ENCODE peak calls at places on chromosomes 12 and 14, in ten cellular contexts. One of them, this sample, is unnamed.

GRCh38 chr12:60920841-60921495 is 1325.1 kb downstream of the SLC16A7 start:
- DNase-seq in breast epithelium: no peak
- DNase-seq in CD8-positive, alpha-beta T cell: no peak
- DNase-seq in Calu3: no peak
- DNase-seq in WTC11: no peak
- DNase-seq in A549: peak
- DNase-seq in fibroblast of pulmonary artery: no peak
- DNase-seq in ovary: no peak
- DNase-seq in GM20000: no peak
- DNase-seq in activated B cell treated with CpG ODN at 0.5 μM for 24 hours: no peak
- DNase-seq in this sample: no peak

GRCh38 chr12:30694412-30694955 is 1.2 kb downstream of the IPO8 start:
- DNase-seq in breast epithelium: no peak
- DNase-seq in CD8-positive, alpha-beta T cell: no peak
- DNase-seq in Calu3: peak
- DNase-seq in WTC11: no peak
- DNase-seq in A549: peak
- DNase-seq in fibroblast of pulmonary artery: no peak
- DNase-seq in ovary: no peak
- DNase-seq in GM20000: peak
- DNase-seq in activated B cell treated with CpG ODN at 0.5 μM for 24 hours: no peak
- DNase-seq in this sample: no peak

GRCh38 chr12:77053259-77053658 is 12.1 kb downstream of the E2F7 start:
- DNase-seq in breast epithelium: no peak
- DNase-seq in CD8-positive, alpha-beta T cell: no peak
- DNase-seq in Calu3: no peak
- DNase-seq in WTC11: no peak
- DNase-seq in A549: no peak
- DNase-seq in fibroblast of pulmonary artery: peak
- DNase-seq in ovary: no peak
- DNase-seq in GM20000: no peak
- DNase-seq in activated B cell treated with CpG ODN at 0.5 μM for 24 hours: no peak
- DNase-seq in this sample: no peak

GRCh38 chr14:77641207-77641533 is 24.7 kb upstream of the SPTLC2 start:
- DNase-seq in breast epithelium: no peak
- DNase-seq in CD8-positive, alpha-beta T cell: no peak
- DNase-seq in Calu3: no peak
- DNase-seq in WTC11: no peak
- DNase-seq in A549: no peak
- DNase-seq in fibroblast of pulmonary artery: no peak
- DNase-seq in ovary: no peak
- DNase-seq in GM20000: no peak
- DNase-seq in activated B cell treated with CpG ODN at 0.5 μM for 24 hours: no peak
- DNase-seq in this sample: no peak

GRCh38 chr12:70920251-70920851 is at the start of gene PTPRR:
- DNase-seq in breast epithelium: no peak
- DNase-seq in CD8-positive, alpha-beta T cell: no peak
- DNase-seq in Calu3: peak
- DNase-seq in WTC11: peak
- DNase-seq in A549: no peak
- DNase-seq in fibroblast of pulmonary artery: no peak
- DNase-seq in ovary: no peak
- DNase-seq in GM20000: no peak
- DNase-seq in activated B cell treated with CpG ODN at 0.5 μM for 24 hours: no peak
- DNase-seq in this sample: peak

GRCh38 chr14:60722836-60723217 is 1.3 kb downstream of the SIX4 start:
- DNase-seq in breast epithelium: no peak
- DNase-seq in CD8-positive, alpha-beta T cell: no peak
- DNase-seq in Calu3: peak
- DNase-seq in WTC11: peak
- DNase-seq in A549: peak
- DNase-seq in fibroblast of pulmonary artery: no peak
- DNase-seq in ovary: peak
- DNase-seq in GM20000: peak
- DNase-seq in activated B cell treated with CpG ODN at 0.5 μM for 24 hours: no peak
- DNase-seq in this sample: no peak

GRCh38 chr14:76937181-76938091 is 91.1 kb downstream of the IRF2BPL start:
- DNase-seq in breast epithelium: no peak
- DNase-seq in CD8-positive, alpha-beta T cell: no peak
- DNase-seq in Calu3: no peak
- DNase-seq in WTC11: no peak
- DNase-seq in A549: no peak
- DNase-seq in fibroblast of pulmonary artery: peak
- DNase-seq in ovary: peak
- DNase-seq in GM20000: no peak
- DNase-seq in activated B cell treated with CpG ODN at 0.5 μM for 24 hours: no peak
- DNase-seq in this sample: peak

GRCh38 chr12:32115404-32116104 is 8.9 kb downstream of the BICD1 start:
- DNase-seq in breast epithelium: peak
- DNase-seq in CD8-positive, alpha-beta T cell: no peak
- DNase-seq in Calu3: peak
- DNase-seq in WTC11: no peak
- DNase-seq in A549: peak
- DNase-seq in fibroblast of pulmonary artery: peak
- DNase-seq in ovary: peak
- DNase-seq in GM20000: no peak
- DNase-seq in activated B cell treated with CpG ODN at 0.5 μM for 24 hours: no peak
- DNase-seq in this sample: no peak

GRCh38 chr12:11962795-11963347 is 107.9 kb upstream of the BCL2L14 start:
- DNase-seq in breast epithelium: no peak
- DNase-seq in CD8-positive, alpha-beta T cell: no peak
- DNase-seq in Calu3: no peak
- DNase-seq in WTC11: no peak
- DNase-seq in A549: no peak
- DNase-seq in fibroblast of pulmonary artery: no peak
- DNase-seq in ovary: no peak
- DNase-seq in GM20000: no peak
- DNase-seq in activated B cell treated with CpG ODN at 0.5 μM for 24 hours: no peak
- DNase-seq in this sample: no peak
- TF ChIP-seq CTCF in breast epithelium: no peak
- TF ChIP-seq CTCF in CD8-positive, alpha-beta T cell: no peak
- TF ChIP-seq CTCF in Calu3: no peak
- TF ChIP-seq CTCF in WTC11: no peak
- TF ChIP-seq CTCF in A549: no peak
- TF ChIP-seq CTCF in fibroblast of pulmonary artery: no peak
- TF ChIP-seq CTCF in ovary: no peak
- TF ChIP-seq CTCF in GM20000: no peak
- TF ChIP-seq CTCF in activated B cell treated with CpG ODN at 0.5 μM for 24 hours: no peak
- TF ChIP-seq CTCF in this sample: no peak

DNA sequence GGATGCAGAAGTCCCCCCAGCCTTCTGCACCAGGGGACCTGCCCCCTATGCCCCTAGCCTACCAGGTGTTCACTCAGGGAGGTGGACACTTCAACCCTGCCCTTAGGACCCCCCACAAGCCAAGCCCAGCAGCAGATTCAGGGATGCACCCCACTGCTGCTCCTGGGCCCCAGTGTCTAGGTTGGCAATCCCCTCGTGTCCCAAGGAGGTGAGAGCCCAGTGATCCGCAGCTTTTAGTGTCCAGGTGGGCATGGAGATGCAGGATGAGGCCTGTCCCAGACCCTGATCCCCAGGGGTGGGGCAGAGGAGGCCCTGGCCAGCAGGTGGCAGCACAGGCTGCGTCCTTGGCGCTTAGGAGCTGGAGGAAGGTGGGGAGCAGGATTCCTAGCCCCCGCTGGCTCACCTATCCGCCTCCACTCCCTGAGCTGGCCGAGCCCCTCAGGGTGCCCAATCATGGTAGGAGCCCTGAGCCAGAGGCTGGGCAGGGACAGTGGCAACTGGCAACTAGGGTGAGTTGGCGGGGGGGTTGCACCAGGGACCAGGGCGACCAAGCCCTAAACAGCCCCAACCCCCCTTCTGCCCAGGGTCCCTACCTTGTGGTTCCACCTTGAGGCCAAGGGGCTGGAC is 4.1 kb downstream of the CKB start:
- DNase-seq in breast epithelium: no peak
- DNase-seq in CD8-positive, alpha-beta T cell: peak
- DNase-seq in Calu3: peak
- DNase-seq in WTC11: peak
- DNase-seq in A549: peak
- DNase-seq in fibroblast of pulmonary artery: peak
- DNase-seq in ovary: peak
- DNase-seq in GM20000: peak
- DNase-seq in activated B cell treated with CpG ODN at 0.5 μM for 24 hours: peak
- DNase-seq in this sample: peak
- TF ChIP-seq CTCF in breast epithelium: peak
- TF ChIP-seq CTCF in CD8-positive, alpha-beta T cell: peak
- TF ChIP-seq CTCF in Calu3: peak
- TF ChIP-seq CTCF in WTC11: peak
- TF ChIP-seq CTCF in A549: peak
- TF ChIP-seq CTCF in fibroblast of pulmonary artery: peak
- TF ChIP-seq CTCF in ovary: peak
- TF ChIP-seq CTCF in GM20000: peak
- TF ChIP-seq CTCF in activated B cell treated with CpG ODN at 0.5 μM for 24 hours: peak
- TF ChIP-seq CTCF in this sample: peak

GRCh38 chr14:57533214-57533613 is 39.6 kb upstream of the CCDC198 start:
- DNase-seq in breast epithelium: no peak
- DNase-seq in CD8-positive, alpha-beta T cell: no peak
- DNase-seq in Calu3: peak
- DNase-seq in WTC11: peak
- DNase-seq in A549: peak
- DNase-seq in fibroblast of pulmonary artery: peak
- DNase-seq in ovary: no peak
- DNase-seq in GM20000: peak
- DNase-seq in activated B cell treated with CpG ODN at 0.5 μM for 24 hours: no peak
- DNase-seq in this sample: no peak
- TF ChIP-seq CTCF in breast epithelium: no peak
- TF ChIP-seq CTCF in CD8-positive, alpha-beta T cell: no peak
- TF ChIP-seq CTCF in Calu3: peak
- TF ChIP-seq CTCF in WTC11: peak
- TF ChIP-seq CTCF in A549: peak
- TF ChIP-seq CTCF in fibroblast of pulmonary artery: peak
- TF ChIP-seq CTCF in ovary: no peak
- TF ChIP-seq CTCF in GM20000: peak
- TF ChIP-seq CTCF in activated B cell treated with CpG ODN at 0.5 μM for 24 hours: no peak
- TF ChIP-seq CTCF in this sample: peak

DNA sequence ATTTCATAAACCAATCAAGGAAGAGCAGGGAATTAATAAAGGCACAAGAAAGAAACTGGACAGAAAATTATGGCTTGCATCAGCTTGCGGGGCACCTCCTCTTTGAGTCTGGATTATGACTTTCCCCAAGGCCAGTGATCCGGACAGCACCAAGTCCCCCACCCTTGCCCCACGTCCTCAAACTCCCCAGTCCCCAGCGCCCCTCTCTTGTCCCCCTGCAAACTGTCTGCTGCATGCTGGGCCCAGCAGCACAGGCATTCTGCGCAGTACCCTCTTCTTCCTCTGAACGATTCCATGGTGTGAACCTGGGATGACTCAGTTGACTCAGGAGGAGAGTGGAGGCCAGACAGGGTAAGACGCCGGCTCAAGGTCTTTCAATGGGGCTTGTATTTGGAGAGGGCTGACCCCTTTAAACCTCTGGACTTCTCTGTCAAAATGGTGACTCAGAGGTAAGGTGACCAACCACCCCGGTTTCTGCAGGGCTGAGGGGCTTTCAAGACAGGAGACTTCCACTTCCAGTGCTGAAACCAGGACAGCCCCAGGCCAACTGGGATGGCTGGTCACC is 13.5 kb downstream of the C14orf132 start:
- DNase-seq in breast epithelium: no peak
- DNase-seq in CD8-positive, alpha-beta T cell: no peak
- DNase-seq in Calu3: no peak
- DNase-seq in WTC11: no peak
- DNase-seq in A549: no peak
- DNase-seq in fibroblast of pulmonary artery: no peak
- DNase-seq in ovary: no peak
- DNase-seq in GM20000: no peak
- DNase-seq in activated B cell treated with CpG ODN at 0.5 μM for 24 hours: no peak
- DNase-seq in this sample: no peak
- TF ChIP-seq CTCF in breast epithelium: no peak
- TF ChIP-seq CTCF in CD8-positive, alpha-beta T cell: no peak
- TF ChIP-seq CTCF in Calu3: no peak
- TF ChIP-seq CTCF in WTC11: no peak
- TF ChIP-seq CTCF in A549: no peak
- TF ChIP-seq CTCF in fibroblast of pulmonary artery: no peak
- TF ChIP-seq CTCF in ovary: no peak
- TF ChIP-seq CTCF in GM20000: no peak
- TF ChIP-seq CTCF in activated B cell treated with CpG ODN at 0.5 μM for 24 hours: no peak
- TF ChIP-seq CTCF in this sample: no peak

GRCh38 chr12:51913071-51914033 is 6.0 kb downstream of the ACVRL1 start:
- DNase-seq in breast epithelium: no peak
- DNase-seq in CD8-positive, alpha-beta T cell: no peak
- DNase-seq in Calu3: no peak
- DNase-seq in WTC11: peak
- DNase-seq in A549: no peak
- DNase-seq in fibroblast of pulmonary artery: no peak
- DNase-seq in ovary: no peak
- DNase-seq in GM20000: no peak
- DNase-seq in activated B cell treated with CpG ODN at 0.5 μM for 24 hours: no peak
- DNase-seq in this sample: no peak
- TF ChIP-seq CTCF in breast epithelium: no peak
- TF ChIP-seq CTCF in CD8-positive, alpha-beta T cell: no peak
- TF ChIP-seq CTCF in Calu3: no peak
- TF ChIP-seq CTCF in WTC11: peak
- TF ChIP-seq CTCF in A549: no peak
- TF ChIP-seq CTCF in fibroblast of pulmonary artery: peak
- TF ChIP-seq CTCF in ovary: no peak
- TF ChIP-seq CTCF in GM20000: no peak
- TF ChIP-seq CTCF in activated B cell treated with CpG ODN at 0.5 μM for 24 hours: no peak
- TF ChIP-seq CTCF in this sample: peak

GRCh38 chr12:19498099-19498498 is 58.8 kb downstream of the AEBP2 start:
- DNase-seq in breast epithelium: no peak
- DNase-seq in CD8-positive, alpha-beta T cell: no peak
- DNase-seq in Calu3: no peak
- DNase-seq in WTC11: no peak
- DNase-seq in A549: no peak
- DNase-seq in fibroblast of pulmonary artery: no peak
- DNase-seq in ovary: no peak
- DNase-seq in GM20000: no peak
- DNase-seq in activated B cell treated with CpG ODN at 0.5 μM for 24 hours: no peak
- DNase-seq in this sample: no peak

GRCh38 chr12:19496249-19497208 is 57.2 kb downstream of the AEBP2 start:
- DNase-seq in breast epithelium: no peak
- DNase-seq in CD8-positive, alpha-beta T cell: no peak
- DNase-seq in Calu3: no peak
- DNase-seq in WTC11: no peak
- DNase-seq in A549: no peak
- DNase-seq in fibroblast of pulmonary artery: no peak
- DNase-seq in ovary: no peak
- DNase-seq in GM20000: no peak
- DNase-seq in activated B cell treated with CpG ODN at 0.5 μM for 24 hours: no peak
- DNase-seq in this sample: no peak

GRCh38 chr12:19499030-19499429 is 59.7 kb downstream of the AEBP2 start:
- DNase-seq in breast epithelium: no peak
- DNase-seq in CD8-positive, alpha-beta T cell: no peak
- DNase-seq in Calu3: no peak
- DNase-seq in WTC11: no peak
- DNase-seq in A549: no peak
- DNase-seq in fibroblast of pulmonary artery: no peak
- DNase-seq in ovary: no peak
- DNase-seq in GM20000: no peak
- DNase-seq in activated B cell treated with CpG ODN at 0.5 μM for 24 hours: no peak
- DNase-seq in this sample: no peak
- TF ChIP-seq CTCF in breast epithelium: no peak
- TF ChIP-seq CTCF in CD8-positive, alpha-beta T cell: no peak
- TF ChIP-seq CTCF in Calu3: no peak
- TF ChIP-seq CTCF in WTC11: no peak
- TF ChIP-seq CTCF in A549: no peak
- TF ChIP-seq CTCF in fibroblast of pulmonary artery: no peak
- TF ChIP-seq CTCF in ovary: no peak
- TF ChIP-seq CTCF in GM20000: no peak
- TF ChIP-seq CTCF in activated B cell treated with CpG ODN at 0.5 μM for 24 hours: no peak
- TF ChIP-seq CTCF in this sample: no peak